ENCODE peak calls at places on chromosome 4, in eight cellular contexts. One of them, this sample, is unnamed.

GRCh38 chr4:183100827-183101226 is 1.8 kb downstream of the WWC2 start:
- DNase-seq in AG09319: no peak
- DNase-seq in WERI-Rb-1: no peak
- DNase-seq in heart left ventricle: no peak
- DNase-seq in thoracic aorta: no peak
- DNase-seq in CD8-positive, alpha-beta T cell: no peak
- DNase-seq in heart right ventricle: no peak
- DNase-seq in AG10803: no peak
- DNase-seq in this sample: no peak

GRCh38 chr4:152063301-152064235 is 302.8 kb upstream of the GATB start:
- DNase-seq in AG09319: no peak
- DNase-seq in WERI-Rb-1: no peak
- DNase-seq in heart left ventricle: no peak
- DNase-seq in thoracic aorta: no peak
- DNase-seq in CD8-positive, alpha-beta T cell: peak; percentile 17
- DNase-seq in heart right ventricle: no peak
- DNase-seq in AG10803: no peak
- DNase-seq in this sample: peak; percentile 33

GRCh38 chr4:120812216-120812615 is 110.3 kb downstream of the PRDM5 start:
- DNase-seq in AG09319: no peak
- DNase-seq in WERI-Rb-1: no peak
- DNase-seq in heart left ventricle: no peak
- DNase-seq in thoracic aorta: no peak
- DNase-seq in CD8-positive, alpha-beta T cell: no peak
- DNase-seq in heart right ventricle: no peak
- DNase-seq in AG10803: no peak
- DNase-seq in this sample: no peak

GRCh38 chr4:7161721-7162214 is 30.6 kb upstream of the SORCS2 start:
- DNase-seq in AG09319: peak; percentile 5
- DNase-seq in WERI-Rb-1: no peak
- DNase-seq in heart left ventricle: peak; percentile 11
- DNase-seq in thoracic aorta: no peak
- DNase-seq in CD8-positive, alpha-beta T cell: no peak
- DNase-seq in heart right ventricle: no peak
- DNase-seq in AG10803: peak; percentile 48
- DNase-seq in this sample: no peak

GRCh38 chr4:165518658-165519057 is 139.8 kb downstream of the CPE start:
- DNase-seq in AG09319: no peak
- DNase-seq in WERI-Rb-1: no peak
- DNase-seq in heart left ventricle: no peak
- DNase-seq in thoracic aorta: no peak
- DNase-seq in CD8-positive, alpha-beta T cell: no peak
- DNase-seq in heart right ventricle: no peak
- DNase-seq in AG10803: no peak
- DNase-seq in this sample: no peak

GRCh38 chr4:71266090-71266794 is 72.6 kb upstream of the SLC4A4 start:
- DNase-seq in AG09319: no peak
- DNase-seq in WERI-Rb-1: no peak
- DNase-seq in heart left ventricle: no peak
- DNase-seq in thoracic aorta: no peak
- DNase-seq in CD8-positive, alpha-beta T cell: no peak
- DNase-seq in heart right ventricle: no peak
- DNase-seq in AG10803: peak; percentile 93
- DNase-seq in this sample: no peak

GRCh38 chr4:137599766-137600165 is 67.5 kb upstream of the PCDH18 start:
- DNase-seq in AG09319: no peak
- DNase-seq in WERI-Rb-1: no peak
- DNase-seq in heart left ventricle: no peak
- DNase-seq in thoracic aorta: no peak
- DNase-seq in CD8-positive, alpha-beta T cell: no peak
- DNase-seq in heart right ventricle: no peak
- DNase-seq in AG10803: peak; percentile 28
- DNase-seq in this sample: no peak

GRCh38 chr4:73801692-73802091 is 34.8 kb upstream of the CXCL6 start:
- DNase-seq in AG09319: no peak
- DNase-seq in WERI-Rb-1: no peak
- DNase-seq in heart left ventricle: no peak
- DNase-seq in thoracic aorta: no peak
- DNase-seq in CD8-positive, alpha-beta T cell: no peak
- DNase-seq in heart right ventricle: no peak
- DNase-seq in AG10803: no peak
- DNase-seq in this sample: no peak

GRCh38 chr4:122776916-122777315 is 44.4 kb downstream of the BBS12 start:
- DNase-seq in AG09319: no peak
- DNase-seq in WERI-Rb-1: no peak
- DNase-seq in heart left ventricle: no peak
- DNase-seq in thoracic aorta: no peak
- DNase-seq in CD8-positive, alpha-beta T cell: no peak
- DNase-seq in heart right ventricle: no peak
- DNase-seq in AG10803: no peak
- DNase-seq in this sample: no peak

GRCh38 chr4:87657525-87657924 is 7.4 kb downstream of the DMP1 start:
- DNase-seq in AG09319: no peak
- DNase-seq in WERI-Rb-1: no peak
- DNase-seq in heart left ventricle: no peak
- DNase-seq in thoracic aorta: no peak
- DNase-seq in CD8-positive, alpha-beta T cell: no peak
- DNase-seq in heart right ventricle: no peak
- DNase-seq in AG10803: peak; percentile 43
- DNase-seq in this sample: no peak

GRCh38 chr4:113997206-113997605 is 17.8 kb upstream of the ARSJ start:
- DNase-seq in AG09319: no peak
- DNase-seq in WERI-Rb-1: no peak
- DNase-seq in heart left ventricle: no peak
- DNase-seq in thoracic aorta: no peak
- DNase-seq in CD8-positive, alpha-beta T cell: no peak
- DNase-seq in heart right ventricle: no peak
- DNase-seq in AG10803: peak; percentile 32
- DNase-seq in this sample: no peak

GRCh38 chr4:185504098-185505047 is 30.9 kb downstream of the PDLIM3 start:
- DNase-seq in AG09319: no peak
- DNase-seq in WERI-Rb-1: no peak
- DNase-seq in heart left ventricle: peak; percentile 84
- DNase-seq in thoracic aorta: peak; percentile 28
- DNase-seq in CD8-positive, alpha-beta T cell: no peak
- DNase-seq in heart right ventricle: peak; percentile 81
- DNase-seq in AG10803: no peak
- DNase-seq in this sample: peak; percentile 50

GRCh38 chr4:11455201-11455835 is 26.6 kb upstream of the HS3ST1 start:
- DNase-seq in AG09319: no peak
- DNase-seq in WERI-Rb-1: no peak
- DNase-seq in heart left ventricle: no peak
- DNase-seq in thoracic aorta: no peak
- DNase-seq in CD8-positive, alpha-beta T cell: no peak
- DNase-seq in heart right ventricle: no peak
- DNase-seq in AG10803: no peak
- DNase-seq in this sample: no peak

GRCh38 chr4:61427099-61427817 is 227.1 kb downstream of the ADGRL3 start:
- DNase-seq in AG09319: no peak
- DNase-seq in WERI-Rb-1: no peak
- DNase-seq in heart left ventricle: no peak
- DNase-seq in thoracic aorta: no peak
- DNase-seq in CD8-positive, alpha-beta T cell: no peak
- DNase-seq in heart right ventricle: no peak
- DNase-seq in AG10803: no peak
- DNase-seq in this sample: no peak

GRCh38 chr4:181597766-181598165 is 645.4 kb upstream of the TENM3 start:
- DNase-seq in AG09319: no peak
- DNase-seq in WERI-Rb-1: no peak
- DNase-seq in heart left ventricle: no peak
- DNase-seq in thoracic aorta: no peak
- DNase-seq in CD8-positive, alpha-beta T cell: no peak
- DNase-seq in heart right ventricle: no peak
- DNase-seq in AG10803: peak; percentile 13
- DNase-seq in this sample: no peak

GRCh38 chr4:119080721-119081541 is 54.7 kb upstream of the MYOZ2 start:
- DNase-seq in AG09319: no peak
- DNase-seq in WERI-Rb-1: no peak
- DNase-seq in heart left ventricle: no peak
- DNase-seq in thoracic aorta: no peak
- DNase-seq in CD8-positive, alpha-beta T cell: no peak
- DNase-seq in heart right ventricle: no peak
- DNase-seq in AG10803: no peak
- DNase-seq in this sample: no peak

GRCh38 chr4:666822-667544 is 7.1 kb downstream of the ATP5ME start:
- DNase-seq in AG09319: no peak
- DNase-seq in WERI-Rb-1: no peak
- DNase-seq in heart left ventricle: no peak
- DNase-seq in thoracic aorta: no peak
- DNase-seq in CD8-positive, alpha-beta T cell: no peak
- DNase-seq in heart right ventricle: no peak
- DNase-seq in AG10803: no peak
- DNase-seq in this sample: peak; percentile 7

GRCh38 chr4:36402008-36402758 is 120.8 kb downstream of the DTHD1 start:
- DNase-seq in AG09319: no peak
- DNase-seq in WERI-Rb-1: no peak
- DNase-seq in heart left ventricle: no peak
- DNase-seq in thoracic aorta: no peak
- DNase-seq in CD8-positive, alpha-beta T cell: no peak
- DNase-seq in heart right ventricle: no peak
- DNase-seq in AG10803: no peak
- DNase-seq in this sample: no peak
- TF ChIP-seq CTCF in AG09319: no peak
- TF ChIP-seq CTCF in WERI-Rb-1: no peak
- TF ChIP-seq CTCF in heart left ventricle: no peak
- TF ChIP-seq CTCF in thoracic aorta: no peak
- TF ChIP-seq CTCF in CD8-positive, alpha-beta T cell: no peak
- TF ChIP-seq CTCF in heart right ventricle: no peak
- TF ChIP-seq CTCF in AG10803: no peak
- TF ChIP-seq CTCF in this sample: no peak

GRCh38 chr4:38832206-38832605 is 24.4 kb downstream of the TLR6 start:
- DNase-seq in AG09319: no peak
- DNase-seq in WERI-Rb-1: no peak
- DNase-seq in heart left ventricle: no peak
- DNase-seq in thoracic aorta: no peak
- DNase-seq in CD8-positive, alpha-beta T cell: no peak
- DNase-seq in heart right ventricle: no peak
- DNase-seq in AG10803: no peak
- DNase-seq in this sample: no peak

GRCh38 chr4:38829237-38829636 is 24.6 kb upstream of the TLR1 start:
- DNase-seq in AG09319: no peak
- DNase-seq in WERI-Rb-1: no peak
- DNase-seq in heart left ventricle: no peak
- DNase-seq in thoracic aorta: no peak
- DNase-seq in CD8-positive, alpha-beta T cell: no peak
- DNase-seq in heart right ventricle: no peak
- DNase-seq in AG10803: no peak
- DNase-seq in this sample: no peak

GRCh38 chr4:38834570-38834969 is 22.0 kb downstream of the TLR6 start:
- DNase-seq in AG09319: no peak
- DNase-seq in WERI-Rb-1: no peak
- DNase-seq in heart left ventricle: no peak
- DNase-seq in thoracic aorta: no peak
- DNase-seq in CD8-positive, alpha-beta T cell: no peak
- DNase-seq in heart right ventricle: no peak
- DNase-seq in AG10803: no peak
- DNase-seq in this sample: no peak

GRCh38 chr4:38831653-38832052 is 25.0 kb downstream of the TLR6 start:
- DNase-seq in AG09319: no peak
- DNase-seq in WERI-Rb-1: no peak
- DNase-seq in heart left ventricle: no peak
- DNase-seq in thoracic aorta: no peak
- DNase-seq in CD8-positive, alpha-beta T cell: no peak
- DNase-seq in heart right ventricle: no peak
- DNase-seq in AG10803: peak; percentile 51
- DNase-seq in this sample: no peak

GRCh38 chr4:38832624-38833528 is 23.7 kb downstream of the TLR6 start:
- DNase-seq in AG09319: no peak
- DNase-seq in WERI-Rb-1: no peak
- DNase-seq in heart left ventricle: no peak
- DNase-seq in thoracic aorta: no peak
- DNase-seq in CD8-positive, alpha-beta T cell: no peak
- DNase-seq in heart right ventricle: no peak
- DNase-seq in AG10803: no peak
- DNase-seq in this sample: no peak
- TF ChIP-seq CTCF in AG09319: no peak
- TF ChIP-seq CTCF in WERI-Rb-1: peak; percentile 62
- TF ChIP-seq CTCF in heart left ventricle: no peak
- TF ChIP-seq CTCF in thoracic aorta: no peak
- TF ChIP-seq CTCF in CD8-positive, alpha-beta T cell: no peak
- TF ChIP-seq CTCF in heart right ventricle: no peak
- TF ChIP-seq CTCF in AG10803: no peak
- TF ChIP-seq CTCF in this sample: no peak

DNA sequence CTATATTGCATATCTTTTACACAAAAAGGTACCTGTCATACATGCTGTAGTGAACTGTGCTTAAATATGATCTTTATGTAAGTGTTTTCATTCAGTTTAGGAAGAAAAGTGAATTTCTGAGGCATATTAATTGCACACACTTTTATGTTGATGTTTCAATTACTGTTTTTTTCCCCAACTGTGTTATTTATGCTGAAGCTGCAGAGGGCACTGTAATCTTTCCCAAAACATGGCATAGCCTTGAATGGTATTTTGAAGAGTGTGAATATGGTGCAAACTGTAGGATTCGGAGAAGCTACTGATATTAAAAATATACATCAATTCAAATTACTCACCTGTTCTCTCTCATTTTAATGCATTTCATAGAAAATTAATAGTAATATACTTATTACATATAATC is 6.0 kb upstream of the CENPE start:
- DNase-seq in AG09319: no peak
- DNase-seq in WERI-Rb-1: no peak
- DNase-seq in heart left ventricle: no peak
- DNase-seq in thoracic aorta: no peak
- DNase-seq in CD8-positive, alpha-beta T cell: no peak
- DNase-seq in heart right ventricle: no peak
- DNase-seq in AG10803: peak; percentile 17
- DNase-seq in this sample: no peak
- TF ChIP-seq CTCF in AG09319: peak; percentile 35
- TF ChIP-seq CTCF in WERI-Rb-1: peak; percentile 32
- TF ChIP-seq CTCF in heart left ventricle: no peak
- TF ChIP-seq CTCF in thoracic aorta: no peak
- TF ChIP-seq CTCF in CD8-positive, alpha-beta T cell: no peak
- TF ChIP-seq CTCF in heart right ventricle: no peak
- TF ChIP-seq CTCF in AG10803: peak; percentile 50
- TF ChIP-seq CTCF in this sample: no peak

DNA sequence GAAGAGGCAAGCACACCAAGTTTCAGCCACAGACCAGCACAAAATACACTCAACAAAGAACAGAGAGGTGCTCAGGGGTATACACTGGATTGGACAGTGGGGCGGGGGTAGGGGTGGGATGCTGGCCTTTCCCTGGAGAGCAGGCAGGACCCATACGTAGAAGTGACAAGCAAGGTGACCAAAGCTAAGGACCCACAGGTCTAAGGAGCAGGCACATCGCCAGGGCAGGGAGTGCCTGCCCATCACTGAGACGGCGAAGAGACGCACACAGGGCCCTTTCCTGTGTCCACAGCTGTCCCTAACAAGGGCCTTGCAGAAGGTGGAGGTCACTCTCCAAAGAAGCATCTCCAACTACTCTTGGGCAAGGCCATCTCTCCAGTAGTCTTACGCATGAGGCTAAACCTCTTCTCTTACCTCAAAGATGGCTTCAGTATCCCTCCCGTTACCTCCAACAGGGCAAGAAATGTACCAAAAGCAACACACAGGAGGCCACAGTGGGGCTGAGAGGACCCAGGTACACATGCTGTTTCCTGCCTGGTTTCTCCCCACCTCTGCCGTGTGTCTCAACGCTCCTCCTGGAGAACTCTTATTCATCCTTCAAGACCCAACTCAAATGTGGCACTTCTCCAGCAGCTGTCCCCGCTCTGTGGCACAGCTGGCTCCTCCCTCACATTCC is 6.5 kb downstream of the WDR1 start:
- DNase-seq in AG09319: no peak
- DNase-seq in WERI-Rb-1: no peak
- DNase-seq in heart left ventricle: no peak
- DNase-seq in thoracic aorta: no peak
- DNase-seq in CD8-positive, alpha-beta T cell: no peak
- DNase-seq in heart right ventricle: no peak
- DNase-seq in AG10803: no peak
- DNase-seq in this sample: no peak
- TF ChIP-seq CTCF in AG09319: no peak
- TF ChIP-seq CTCF in WERI-Rb-1: no peak
- TF ChIP-seq CTCF in heart left ventricle: no peak
- TF ChIP-seq CTCF in thoracic aorta: no peak
- TF ChIP-seq CTCF in CD8-positive, alpha-beta T cell: no peak
- TF ChIP-seq CTCF in heart right ventricle: no peak
- TF ChIP-seq CTCF in AG10803: no peak
- TF ChIP-seq CTCF in this sample: no peak